ENCODE peak calls at places on chromosomes 12 and 14, in nine cellular contexts. M is keratinocyte; T is heart right ventricle; X is fibroblast of lung; V is upper lobe of right lung; G is CD8-positive, alpha-beta T cell; Q is psoas muscle; K is CD4-positive, alpha-beta memory T cell; C is OCI-LY7. W is an unnamed sample. For H3K4me1 and H3K9me3, the result is how much of the 10 kb centered on the place peaks cover.

GRCh38 chr12:123271182-123271491 is 519 bp downstream of the CDK2AP1 start:
- DNase-seq in M (no peak), Q (peak), X (peak), C (peak), K (peak), G (peak), T (peak), V (peak), W (peak)

GRCh38 chr14:95133282-95133681 is 24.0 kb downstream of the DICER1 start:
- DNase-seq in V (no peak), G (no peak), M (no peak), Q (no peak), T (no peak), K (no peak), X (no peak), C (no peak), W (no peak)

GRCh38 chr12:133129368-133130037 is 571 bp downstream of the ZNF891 start:
- DNase-seq in M (no peak), X (peak), Q (no peak), K (no peak), V (no peak), T (no peak), G (no peak), C (peak), W (no peak)

GRCh38 chr12:112130461-112130998 is 5.2 kb downstream of the TRAFD1 start:
- DNase-seq in T (no peak), G (no peak), V (no peak), Q (no peak), X (peak), C (peak), M (no peak), K (peak), W (no peak)

GRCh38 chr12:30847259-30847658 is 79.3 kb upstream of the TSPAN11 start:
- DNase-seq in V (no peak), X (peak), G (no peak), C (peak), Q (no peak), M (peak), T (no peak), K (peak), W (no peak)

GRCh38 chr12:57005980-57006808 is at the start of gene ZBTB39:
- DNase-seq in G (peak), Q (peak), M (no peak), V (peak), K (peak), T (peak), C (peak), X (peak), W (peak)

GRCh38 chr12:105228494-105228893 is 7.5 kb downstream of the APPL2 start:
- DNase-seq in K (no peak), Q (no peak), V (no peak), M (no peak), X (peak), T (no peak), G (no peak), C (no peak), W (no peak)

GRCh38 chr14:92517761-92518160 is 4.2 kb downstream of the RIN3 start:
- DNase-seq in G (no peak), M (no peak), X (no peak), C (no peak), Q (no peak), T (no peak), K (no peak), V (no peak), W (no peak)

GRCh38 chr12:89278169-89278568 is 74.1 kb downstream of the DUSP6 start:
- DNase-seq in Q (no peak), G (no peak), M (no peak), K (no peak), T (no peak), C (no peak), V (no peak), X (no peak), W (no peak)

GRCh38 chr12:25764409-25764808 is 194.1 kb upstream of the RASSF8 start:
- DNase-seq in M (no peak), G (no peak), Q (no peak), T (no peak), K (no peak), C (no peak), X (no peak), V (no peak), W (no peak)

GRCh38 chr12:102946042-102946441 is 11.4 kb upstream of the ASCL1 start:
- DNase-seq in X (no peak), K (no peak), C (no peak), V (no peak), G (no peak), T (no peak), M (no peak), Q (no peak), W (no peak)

GRCh38 chr14:37587438-37587837 is 7.6 kb downstream of the FOXA1 start:
- DNase-seq in M (no peak), T (no peak), C (no peak), Q (no peak), V (no peak), X (no peak), G (no peak), K (no peak), W (no peak)

GRCh38 chr12:62601765-62602444 is 135.3 kb downstream of the MON2 start:
- DNase-seq in C (peak), Q (no peak), V (no peak), G (no peak), T (no peak), K (no peak), X (peak), M (no peak), W (no peak)

GRCh38 chr12:112252184-112252583 is 126.8 kb downstream of the TRAFD1 start:
- DNase-seq in K (no peak), C (no peak), M (no peak), G (no peak), V (no peak), Q (no peak), X (peak), T (no peak), W (no peak)

GRCh38 chr14:73973497-73973896 is 23.4 kb downstream of the COQ6 start:
- DNase-seq in T (no peak), C (no peak), G (no peak), K (no peak), V (no peak), M (no peak), Q (no peak), X (no peak), W (no peak)

GRCh38 chr12:47828967-47829482 is 9.3 kb upstream of the HDAC7 start:
- DNase-seq in G (no peak), X (peak), Q (peak), T (peak), M (no peak), K (no peak), V (peak), C (no peak), W (no peak)

GRCh38 chr14:39097159-39097558 is 5.9 kb downstream of the SEC23A start:
- DNase-seq in C (no peak), K (no peak), Q (no peak), G (no peak), X (no peak), T (no peak), V (no peak), M (no peak), W (no peak)

GRCh38 chr14:82431031-82431430 is 897.4 kb upstream of the SEL1L start:
- DNase-seq in Q (no peak), K (no peak), C (no peak), T (no peak), G (no peak), V (no peak), M (no peak), X (no peak), W (no peak)

GRCh38 chr14:75126121-75126544 is 715 bp downstream of the NEK9 start:
- DNase-seq in G (no peak), C (peak), T (no peak), Q (no peak), V (no peak), M (no peak), K (no peak), X (peak), W (no peak)

GRCh38 chr12:132471858-132472255 is 18.1 kb upstream of the FBRSL1 start:
- DNase-seq in X (no peak), V (no peak), K (no peak), C (no peak), T (no peak), Q (no peak), M (no peak), G (no peak), W (no peak)

GRCh38 chr14:48586099-48586498 is 910.7 kb upstream of the MDGA2 start:
- DNase-seq in T (no peak), K (no peak), G (no peak), C (no peak), Q (no peak), V (no peak), M (no peak), X (no peak), W (no peak)

GRCh38 chr14:82403972-82404371 is 870.3 kb upstream of the SEL1L start:
- DNase-seq in Q (no peak), G (no peak), V (no peak), T (no peak), M (no peak), X (no peak), C (no peak), K (no peak), W (no peak)

GRCh38 chr12:98954506-98954905 is 309.4 kb downstream of the APAF1 start:
- DNase-seq in Q (no peak), C (no peak), V (no peak), G (no peak), T (no peak), M (no peak), X (no peak), K (no peak), W (no peak)

GRCh38 chr12:57837779-57838562 is 8.6 kb downstream of the CTDSP2 start:
- DNase-seq in M (no peak), K (peak), T (peak), V (peak), C (peak), Q (no peak), X (peak), G (no peak), W (no peak)

GRCh38 chr12:15716566-15716965 is 72.6 kb downstream of the EPS8 start:
- DNase-seq in M (no peak), X (peak), V (no peak), K (no peak), C (no peak), T (no peak), Q (no peak), G (no peak), W (no peak)

GRCh38 chr14:61476737-61477410 is 155.5 kb downstream of the PRKCH start:
- DNase-seq in X (peak), Q (no peak), C (peak), K (peak), M (no peak), G (peak), T (no peak), V (no peak), W (peak)

GRCh38 chr12:72141381-72141780 is 130.8 kb upstream of the TRHDE start:
- DNase-seq in V (no peak), M (no peak), X (peak), C (peak), K (no peak), G (no peak), Q (no peak), T (no peak), W (no peak)

GRCh38 chr14:78399316-78399889 is 229.2 kb downstream of the NRXN3 start:
- DNase-seq in C (peak), V (no peak), G (no peak), K (no peak), X (peak), T (no peak), M (no peak), Q (no peak), W (no peak)

GRCh38 chr12:13816394-13816793 is 165.0 kb downstream of the GRIN2B start:
- DNase-seq in T (no peak), K (no peak), M (no peak), Q (no peak), G (no peak), V (no peak), X (no peak), C (no peak), W (no peak)

GRCh38 chr12:52360663-52361271 is 6.5 kb downstream of the KRT85 start:
- DNase-seq in T (no peak), G (no peak), Q (no peak), C (no peak), X (no peak), M (no peak), K (no peak), V (no peak), W (no peak)

GRCh38 chr12:49552014-49552413 is 13.2 kb downstream of the KCNH3 start:
- DNase-seq in G (no peak), X (no peak), M (no peak), Q (peak), K (no peak), V (no peak), C (no peak), T (peak), W (no peak)

GRCh38 chr12:100858658-100859057 is 64.1 kb downstream of the ANO4 start:
- DNase-seq in C (no peak), M (no peak), Q (no peak), G (no peak), K (no peak), V (no peak), X (no peak), T (no peak), W (no peak)

GRCh38 chr12:47017901-47018479 is 61.4 kb upstream of the PCED1B start:
- DNase-seq in T (no peak), V (no peak), K (no peak), Q (no peak), M (peak), G (no peak), C (no peak), X (no peak), W (no peak)

GRCh38 chr12:75888398-75888797 is 143.2 kb downstream of the PHLDA1 start:
- DNase-seq in C (no peak), Q (no peak), T (no peak), M (no peak), G (no peak), X (no peak), K (no peak), V (no peak), W (no peak)

DNA sequence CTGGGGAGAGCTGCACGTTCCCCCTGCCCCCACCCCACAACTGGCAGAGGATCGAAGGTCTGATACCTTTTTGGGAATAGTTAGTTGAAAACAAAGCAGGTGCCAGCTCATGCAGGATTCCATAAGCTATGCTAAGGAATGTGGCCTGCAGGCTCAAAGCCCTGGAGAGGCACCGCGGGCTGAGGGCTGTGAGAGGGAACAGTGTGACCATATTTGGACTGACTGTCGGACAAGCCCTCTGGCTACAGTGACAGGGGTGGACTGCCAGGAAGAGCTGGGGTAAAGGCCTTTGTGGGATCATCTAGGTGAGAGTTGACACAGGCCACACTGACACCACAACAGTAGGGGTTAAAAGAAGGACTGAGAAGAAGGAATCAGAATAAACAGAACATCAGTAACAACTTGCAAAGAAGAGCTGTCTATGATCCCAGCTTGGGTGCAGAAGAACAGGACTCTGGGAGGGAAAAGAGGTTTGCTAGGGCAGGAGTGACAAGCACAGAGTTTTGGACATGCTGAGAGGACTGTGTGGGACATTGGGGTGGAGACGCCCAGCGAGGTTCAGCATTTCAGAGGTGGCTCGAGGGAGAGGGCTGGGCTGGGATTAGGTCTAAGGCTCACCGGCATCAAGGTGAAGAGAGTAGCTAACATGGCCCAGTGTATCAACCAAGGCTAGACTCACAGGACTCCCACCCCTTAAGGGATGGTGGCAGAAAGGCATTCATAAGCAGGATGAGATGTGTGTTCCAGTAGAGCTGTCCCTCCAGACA is 54.5 kb downstream of the ACTN1 start:
- DNase-seq in K (no peak), X (peak), V (no peak), C (no peak), M (no peak), G (no peak), Q (no peak), T (peak), W (no peak)
- H3K4me1 ChIP-seq in K (under half), X (under half), V (under half), C (under half), M (under half), G (half or more), Q (under half), T (under half), W (under half)

DNA sequence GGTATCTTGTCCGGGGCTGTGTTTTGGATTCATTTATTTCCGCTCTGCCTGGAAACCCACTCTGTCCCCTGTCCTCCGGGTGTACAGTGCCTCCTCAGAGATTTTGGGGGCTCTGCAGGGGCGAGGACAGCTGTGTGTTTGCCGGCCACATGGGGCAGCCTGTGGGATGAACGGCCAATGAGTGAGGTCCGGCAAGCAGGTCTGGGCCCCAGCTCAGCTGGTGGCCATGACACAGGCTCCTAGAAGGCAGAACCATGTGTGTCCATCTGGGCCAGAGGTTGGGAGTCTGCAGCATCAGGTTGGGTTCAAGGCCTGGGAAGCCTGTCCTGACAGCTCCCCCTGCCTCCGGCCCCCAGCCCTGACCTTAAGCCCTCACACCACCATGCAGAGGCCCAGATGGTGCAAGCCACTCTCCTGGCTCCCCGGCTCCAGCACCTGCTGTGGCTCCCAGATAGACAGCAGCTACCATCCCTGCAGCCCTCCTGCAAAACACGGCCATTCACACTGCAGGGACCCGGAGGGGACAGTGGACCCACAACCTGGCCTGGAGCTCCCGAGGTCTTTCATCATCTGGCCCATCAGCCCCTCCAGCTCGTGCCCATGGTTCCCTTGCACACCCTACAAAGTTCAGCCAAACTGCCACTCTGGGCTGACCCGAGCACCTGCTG is 220.1 kb upstream of the C14orf180 start:
- DNase-seq in K (no peak), X (no peak), G (no peak), Q (no peak), M (no peak), C (no peak), T (no peak), V (no peak), W (no peak)
- H3K9me3 ChIP-seq in K (under half), X (under half), G (under half), Q (under half), M (under half), C (under half), T (under half), V (under half), W (under half)

GRCh38 chr14:68506021-68506644 is 286.7 kb downstream of the ZFP36L1 start:
- DNase-seq in T (peak), G (no peak), C (peak), M (no peak), V (peak), X (peak), Q (no peak), K (peak), W (no peak)
- H3K27ac ChIP-seq in T (peak), G (peak), C (peak), M (peak), V (peak), X (peak), Q (no peak), K (peak), W (no peak)

DNA sequence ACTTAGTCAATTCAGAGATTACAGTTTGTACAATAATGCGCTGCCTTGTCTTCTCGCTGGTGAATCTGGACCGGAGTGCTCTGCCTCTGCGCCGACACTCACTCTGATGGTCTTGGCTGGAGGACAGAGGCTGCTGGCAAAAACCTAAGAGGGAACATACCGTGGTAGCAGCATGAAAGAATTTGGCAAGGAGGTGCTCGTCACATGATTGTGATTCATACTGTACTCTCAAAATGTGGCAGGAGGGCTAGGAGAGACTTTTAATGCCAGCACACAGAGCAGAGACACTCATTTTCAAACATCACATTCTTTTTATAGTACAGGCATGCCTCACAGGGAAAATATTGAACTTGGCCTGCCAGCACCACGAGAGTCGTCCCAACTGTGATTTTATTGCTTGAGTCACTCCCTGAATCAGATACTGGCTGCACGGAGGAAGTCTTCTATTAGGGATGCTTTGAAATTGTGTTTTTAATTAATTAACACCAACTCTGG is 67.8 kb downstream of the HMGA2 start:
- DNase-seq in Q (peak), V (peak), G (no peak), K (no peak), C (no peak), M (peak), T (peak), X (peak), W (no peak)
- H3K4me1 ChIP-seq in Q (under half), V (under half), G (under half), K (under half), C (under half), M (half or more), T (under half), X (under half), W (under half)

GRCh38 chr14:106218189-106218588 is 691.8 kb downstream of the TMEM121 start:
- DNase-seq in T (no peak), Q (no peak), G (no peak), V (no peak), X (no peak), C (no peak), M (no peak), K (no peak), W (no peak)
- H3K9me3 ChIP-seq in T (under half), Q (under half), G (under half), V (under half), X (under half), C (under half), M (under half), K (under half), W (under half)

GRCh38 chr14:63777024-63777423 is 49.2 kb upstream of the SGPP1 start:
- DNase-seq in T (no peak), K (no peak), Q (no peak), C (no peak), M (no peak), X (peak), V (no peak), G (no peak), W (no peak)

GRCh38 chr14:63781686-63782085 is 53.8 kb upstream of the SGPP1 start:
- DNase-seq in C (no peak), M (no peak), G (no peak), X (no peak), Q (no peak), T (no peak), K (no peak), V (no peak), W (no peak)

GRCh38 chr14:63787995-63788946 is 60.4 kb upstream of the SGPP1 start:
- DNase-seq in G (no peak), V (no peak), T (no peak), X (peak), K (no peak), M (no peak), C (no peak), Q (no peak), W (no peak)

DNA sequence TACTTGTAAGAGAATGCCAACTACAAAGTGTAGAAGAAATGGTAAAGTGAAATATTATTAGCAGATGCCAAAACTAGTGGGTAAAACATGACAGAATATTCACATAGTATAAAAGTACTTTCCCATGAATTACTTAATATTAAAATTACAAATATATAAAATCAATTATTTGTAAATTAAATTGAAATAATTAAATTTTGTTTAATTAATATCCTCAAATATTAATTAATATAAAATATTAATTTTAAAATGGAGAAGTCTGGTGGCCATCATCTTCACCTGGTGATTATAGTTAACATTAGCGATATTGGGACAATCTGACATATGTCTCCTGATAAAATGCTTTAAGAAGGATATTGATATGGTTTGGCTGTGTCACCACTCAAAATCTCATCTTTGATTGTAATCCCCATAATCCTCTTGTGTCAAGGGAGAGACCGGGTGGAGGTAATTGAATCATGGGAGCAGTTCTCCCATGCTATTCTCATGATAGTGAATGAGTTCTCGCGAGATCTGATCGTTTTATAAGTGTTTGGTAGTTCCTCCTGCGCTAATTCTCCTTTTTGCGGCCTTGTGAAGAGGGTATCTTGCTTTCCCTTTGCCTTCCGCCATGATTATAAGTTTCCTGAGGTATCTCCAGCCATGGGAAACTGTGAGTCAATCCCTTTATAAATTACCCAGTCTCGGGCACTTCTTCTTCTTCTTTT is 55.0 kb upstream of the SGPP1 start:
- DNase-seq in C (no peak), X (no peak), M (no peak), G (no peak), T (no peak), Q (no peak), K (no peak), V (no peak), W (no peak)
- H3K27ac ChIP-seq in C (no peak), X (no peak), M (no peak), G (no peak), T (no peak), Q (no peak), K (no peak), V (no peak), W (no peak)

W was measured in CD8-positive, alpha-beta memory T cell.